ENCODE peak calls at places on chromosomes 11 and 22, in four cellular contexts. Z is H1, U is GM12878, F is K562. E is an unnamed sample.

GRCh38 chr11:23278121-23278520 is 417.8 kb upstream of the CCDC179 start:
- DNase-seq in F (no peak), U (no peak), Z (no peak), E (no peak)

GRCh38 chr11:130055637-130056036 is 14.1 kb upstream of the APLP2 start:
- DNase-seq in F (no peak), Z (no peak), U (no peak), E (no peak)

GRCh38 chr11:4072668-4073285 is 21.8 kb upstream of the RRM1 start:
- DNase-seq in F (peak), U (peak), Z (no peak), E (peak)

GRCh38 chr11:105229257-105229656 is 89.7 kb upstream of the CARD18 start:
- DNase-seq in F (no peak), U (no peak), Z (no peak), E (no peak)

GRCh38 chr11:87859583-87859982 is 315.7 kb downstream of the RAB38 start:
- DNase-seq in F (no peak), U (no peak), Z (no peak), E (no peak)

GRCh38 chr11:57647960-57648776 is 1.5 kb downstream of the YPEL4 start:
- DNase-seq in U (no peak), Z (no peak), F (peak), E (peak)

GRCh38 chr11:113105584-113105983 is 144.4 kb downstream of the NCAM1 start:
- DNase-seq in Z (no peak), F (no peak), U (no peak), E (no peak)

GRCh38 chr11:46675288-46675851 is 25.0 kb downstream of the ARHGAP1 start:
- DNase-seq in F (no peak), U (no peak), Z (no peak), E (no peak)

GRCh38 chr22:20550851-20551744 is 43.7 kb downstream of the MED15 start:
- DNase-seq in F (no peak), U (peak), Z (no peak), E (no peak)

GRCh38 chr11:43987384-43988039 is 45.1 kb downstream of the C11orf96 start:
- DNase-seq in Z (no peak), U (no peak), F (no peak), E (peak)

GRCh38 chr11:130477646-130478203 is 29.3 kb downstream of the ADAMTS15 start:
- DNase-seq in Z (no peak), F (no peak), U (no peak), E (peak)

GRCh38 chr11:114296190-114296978 is at the start of gene NNMT:
- DNase-seq in F (peak), U (no peak), Z (no peak), E (no peak)

GRCh38 chr11:37026326-37026725 is 428.3 kb upstream of the RAG2 start:
- DNase-seq in U (no peak), Z (no peak), F (no peak), E (no peak)

GRCh38 chr22:38352436-38352835 is 35.2 kb upstream of the CSNK1E start:
- DNase-seq in Z (no peak), F (no peak), U (no peak), E (no peak)

GRCh38 chr11:57336111-57336666 is 497 bp upstream of the SSRP1 start:
- DNase-seq in F (no peak), U (no peak), Z (no peak), E (no peak)

GRCh38 chr11:65506770-65507485 is 8.1 kb downstream of the MALAT1 start:
- DNase-seq in F (no peak), Z (no peak), U (no peak), E (no peak)

GRCh38 chr11:120184946-120185677 is 25.7 kb upstream of the OAF start:
- DNase-seq in F (no peak), Z (no peak), U (no peak), E (peak)

GRCh38 chr11:113375402-113375801 is 12.2 kb upstream of the ANKK1 start:
- DNase-seq in F (peak), U (no peak), Z (no peak), E (no peak)

GRCh38 chr11:45919276-45919675 is 1.6 kb upstream of the PEX16 start:
- DNase-seq in Z (no peak), F (no peak), U (no peak), E (peak)

GRCh38 chr11:116644948-116645305 is 127.9 kb downstream of the BUD13 start:
- DNase-seq in Z (peak), U (no peak), F (no peak), E (no peak)

GRCh38 chr11:61752117-61752924 is at the start of gene MYRF:
- DNase-seq in U (no peak), Z (no peak), F (peak), E (peak)

GRCh38 chr11:81331611-81332205 is 1402.0 kb downstream of the FAM181B start:
- DNase-seq in F (no peak), Z (no peak), U (no peak), E (no peak)

GRCh38 chr22:29633514-29634312 is 30.3 kb downstream of the NF2 start:
- DNase-seq in Z (no peak), F (no peak), U (no peak), E (no peak)

GRCh38 chr11:130814440-130815073 is 101.7 kb downstream of the SNX19 start:
- DNase-seq in Z (no peak), F (no peak), U (no peak), E (peak)

GRCh38 chr22:17914474-17914873 is 109.9 kb downstream of the MICAL3 start:
- DNase-seq in F (no peak), Z (no peak), U (no peak), E (no peak)

GRCh38 chr11:106159846-106160245 is 82.4 kb downstream of the AASDHPPT start:
- DNase-seq in F (no peak), U (no peak), Z (no peak), E (no peak)

GRCh38 chr22:17917490-17917983 is 106.8 kb downstream of the MICAL3 start:
- DNase-seq in U (no peak), F (peak), Z (no peak), E (no peak)

GRCh38 chr11:42237701-42238235 is 778.3 kb upstream of the LRRC4C start:
- DNase-seq in F (no peak), Z (no peak), U (no peak), E (no peak)

GRCh38 chr11:69327741-69328191 is 33.8 kb downstream of the MYEOV start:
- DNase-seq in U (no peak), Z (no peak), F (no peak), E (no peak)

GRCh38 chr11:125457814-125458343 is 38.2 kb downstream of the FEZ1 start:
- DNase-seq in U (no peak), Z (no peak), F (peak), E (no peak)

GRCh38 chr11:31387379-31387778 is 17.7 kb downstream of the DNAJC24 start:
- DNase-seq in F (no peak), Z (no peak), U (no peak), E (no peak)

GRCh38 chr11:130783322-130783721 is 133.0 kb downstream of the SNX19 start:
- DNase-seq in Z (no peak), U (no peak), F (no peak), E (no peak)

DNA sequence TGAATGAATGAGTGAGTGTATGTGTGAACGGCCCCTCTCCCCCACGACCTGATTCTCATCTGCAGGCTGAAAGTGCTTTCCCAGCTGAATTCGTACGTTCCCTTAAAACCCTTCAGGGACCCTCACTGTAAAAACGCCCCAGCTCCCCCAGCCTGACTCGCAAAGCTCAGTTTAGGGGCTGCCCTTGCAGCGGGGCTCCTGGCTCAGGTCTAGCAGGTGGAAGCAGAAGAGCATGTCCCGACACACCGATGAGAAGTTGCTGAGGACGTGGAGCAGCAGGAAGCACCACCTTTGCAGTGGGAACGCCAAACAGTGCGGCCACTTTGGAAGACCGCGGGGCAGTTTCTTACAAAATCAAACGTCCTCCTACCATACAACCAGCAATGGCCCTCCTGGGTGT is 3.6 kb upstream of the MRPL23 start:
- DNase-seq in Z (no peak), U (no peak), F (no peak), E (no peak)
- TF ChIP-seq MAX in Z (no peak), U (no peak), F (no peak), E (no peak)

DNA sequence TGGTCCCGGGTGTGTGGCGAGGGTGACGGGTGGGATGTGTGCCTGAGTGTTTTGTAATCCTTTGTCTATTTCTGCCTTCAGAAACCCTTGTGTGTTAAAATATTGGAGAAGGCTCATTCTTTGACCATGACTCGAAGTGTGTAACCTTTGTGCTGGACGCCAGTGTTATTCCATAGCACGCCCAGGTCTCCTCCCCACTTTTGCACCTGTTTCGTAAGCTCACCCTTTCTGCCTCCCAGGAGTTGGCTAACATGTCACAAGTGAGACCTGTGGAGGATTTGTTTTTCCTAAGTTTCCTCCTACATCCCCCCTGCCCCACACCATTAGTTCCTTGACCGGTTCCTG is 382 bp downstream of the C11orf54 start:
- DNase-seq in Z (no peak), U (no peak), F (peak), E (no peak)
- TF ChIP-seq NRF1 in Z (no peak), U (no peak), F (no peak), E (no peak)

GRCh38 chr22:50118129-50118528 is 28.3 kb downstream of the MOV10L1 start:
- DNase-seq in F (no peak), U (no peak), Z (no peak), E (no peak)

GRCh38 chr22:50119768-50120251 is 30.0 kb downstream of the MOV10L1 start:
- DNase-seq in Z (no peak), F (no peak), U (no peak), E (no peak)

GRCh38 chr22:50119169-50119767 is 29.5 kb downstream of the MOV10L1 start:
- DNase-seq in U (no peak), Z (no peak), F (no peak), E (no peak)

GRCh38 chr22:50117168-50117762 is 27.5 kb downstream of the MOV10L1 start:
- DNase-seq in U (no peak), F (no peak), Z (no peak), E (no peak)

DNA sequence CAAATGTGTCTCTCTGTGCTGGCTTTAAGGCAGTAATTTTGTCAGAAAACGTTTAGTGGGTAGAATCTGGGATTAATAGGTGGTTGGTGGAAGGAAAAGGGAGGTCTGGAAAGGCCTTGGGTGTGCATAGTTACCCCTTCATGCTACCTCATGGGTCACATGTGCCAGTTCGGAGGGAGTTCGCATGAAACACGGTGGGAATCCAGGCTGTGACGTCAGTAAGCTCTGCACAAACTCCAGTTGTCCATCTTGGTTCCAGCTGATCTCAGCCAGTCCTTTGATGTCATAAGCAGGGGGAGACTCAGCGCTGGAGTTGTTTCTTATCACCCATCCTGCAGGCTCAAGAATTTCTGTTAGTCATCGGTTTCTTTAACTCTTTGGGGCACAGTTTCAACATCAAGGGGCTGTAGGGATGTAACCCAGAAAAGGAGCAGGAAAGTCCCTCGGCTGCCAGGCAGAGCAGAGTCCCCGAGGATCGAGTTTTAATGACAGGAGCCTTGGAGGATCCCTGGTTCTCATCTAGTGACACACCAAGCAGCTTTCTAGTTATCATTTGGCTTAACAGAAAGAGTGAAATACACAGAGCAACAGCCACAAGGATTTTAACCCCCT is 28.9 kb downstream of the MOV10L1 start:
- DNase-seq in F (peak), Z (no peak), U (no peak), E (no peak)
- TF ChIP-seq MAX in F (peak), Z (no peak), U (no peak), E (peak)

GRCh38 chr11:132349806-132350733 is 979.7 kb downstream of the NTM start:
- DNase-seq in Z (no peak), F (no peak), U (no peak), E (no peak)

GRCh38 chr11:132347156-132348090 is 977.0 kb downstream of the NTM start:
- DNase-seq in U (no peak), Z (no peak), F (no peak), E (no peak)

GRCh38 chr11:132342408-132342807 is 972.0 kb downstream of the NTM start:
- DNase-seq in F (no peak), U (no peak), Z (no peak), E (no peak)

GRCh38 chr11:132343445-132343844 is 973.0 kb downstream of the NTM start:
- DNase-seq in Z (no peak), F (no peak), U (no peak), E (no peak)

DNA sequence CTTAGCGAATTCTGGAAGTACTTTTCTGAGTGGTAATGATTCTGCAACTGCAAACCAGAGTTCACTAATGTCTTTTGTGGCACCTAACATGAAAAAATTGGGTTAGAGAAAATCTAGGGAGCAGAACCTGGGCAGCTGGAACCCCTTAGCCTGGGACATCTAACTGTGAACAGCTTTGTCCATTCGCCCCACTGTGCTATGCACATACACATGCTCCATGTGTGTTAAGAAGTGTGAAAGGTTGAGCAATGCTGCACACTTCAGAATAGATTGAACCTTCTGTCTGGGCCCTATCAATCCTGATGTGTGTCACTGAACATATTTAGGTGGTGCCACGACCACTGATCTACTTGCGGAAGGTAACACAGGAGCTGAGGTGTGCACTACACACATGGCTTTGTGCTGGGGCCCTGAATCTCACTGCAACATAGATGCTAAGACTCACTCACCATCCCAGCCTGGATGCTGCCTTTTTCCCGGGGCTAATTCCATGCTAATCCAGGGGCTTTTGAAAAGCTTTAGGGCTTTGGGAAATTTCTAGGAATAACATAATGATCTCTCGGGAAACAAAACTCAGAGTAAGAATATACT is 976.2 kb downstream of the NTM start:
- DNase-seq in Z (no peak), U (no peak), F (no peak), E (no peak)
- TF ChIP-seq NRF1 in Z (no peak), U (no peak), F (no peak), E (no peak)

GRCh38 chr11:122002047-122002446 is 114.0 kb downstream of the BLID start:
- DNase-seq in Z (no peak), F (no peak), U (no peak), E (no peak)

GRCh38 chr11:122002926-122003325 is 113.1 kb downstream of the BLID start:
- DNase-seq in U (no peak), F (no peak), Z (no peak), E (no peak)

GRCh38 chr11:122004446-122004845 is 111.6 kb downstream of the BLID start:
- DNase-seq in Z (no peak), U (no peak), F (no peak), E (no peak)

DNA sequence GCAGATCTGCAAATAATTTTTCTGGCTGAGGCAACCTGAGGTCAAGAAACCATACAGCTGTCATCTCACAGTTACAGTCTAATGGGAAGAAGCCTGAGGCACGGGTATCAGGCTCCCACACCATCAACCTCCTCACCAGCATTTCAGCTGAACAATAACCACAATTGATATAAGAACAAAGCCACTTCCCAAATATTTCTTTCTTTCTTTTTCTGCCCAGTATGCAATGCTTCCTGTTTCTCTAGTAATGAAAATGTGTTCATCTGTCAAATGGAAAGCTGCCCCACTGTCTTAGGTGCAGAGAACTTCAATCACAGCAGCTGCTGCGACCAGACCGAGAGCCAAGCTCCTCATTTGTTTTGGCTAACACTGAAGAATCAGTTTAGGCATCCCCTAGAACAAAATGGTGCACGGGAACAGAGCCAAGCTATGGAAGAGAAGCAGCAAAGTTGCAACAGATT is 108.4 kb downstream of the BLID start:
- DNase-seq in Z (no peak), U (no peak), F (no peak), E (no peak)
- TF ChIP-seq MAX in Z (no peak), U (no peak), F (no peak), E (no peak)

GRCh38 chr11:19344661-19345518 is 104.1 kb upstream of the E2F8 start:
- DNase-seq in Z (no peak), U (no peak), F (no peak), E (peak)

GRCh38 chr11:19349340-19350025 is 108.7 kb upstream of the E2F8 start:
- DNase-seq in Z (no peak), U (no peak), F (no peak), E (no peak)

GRCh38 chr11:19347911-19348310 is 107.2 kb upstream of the E2F8 start:
- DNase-seq in Z (no peak), F (no peak), U (no peak), E (no peak)

GRCh38 chr11:19345519-19345847 is 104.7 kb upstream of the E2F8 start:
- DNase-seq in F (no peak), U (no peak), Z (no peak), E (peak)

GRCh38 chr11:19345848-19346681 is 105.3 kb upstream of the E2F8 start:
- DNase-seq in F (peak), U (no peak), Z (no peak), E (peak)
- TF ChIP-seq NRF1 in F (no peak), U (no peak), Z (no peak), E (no peak)

E was measured in SK-N-SH.